ENCODE peak calls at places on chromosomes 5 and 9, in eight cellular contexts. Y is spleen, P is HepG2, J is HCT116, M is body of pancreas, V is A549, N is transverse colon, W is IMR-90. K is an unnamed sample.

GRCh38 chr9:113677569-113677968 is 198.5 kb upstream of the ZNF618 start:
- DNase-seq in W (no peak), M (no peak), P (no peak), N (no peak), J (no peak), Y (no peak), V (no peak), K (no peak)

GRCh38 chr9:26540094-26540493 is 352.5 kb downstream of the CAAP1 start:
- DNase-seq in N (no peak), M (no peak), P (peak; percentile 2), W (no peak), Y (no peak), V (no peak), J (no peak), K (no peak)

GRCh38 chr5:171692106-171692505 is 93.5 kb upstream of the SMIM23 start:
- DNase-seq in W (no peak), P (no peak), N (no peak), M (no peak), J (no peak), V (no peak), Y (no peak), K (no peak)

GRCh38 chr5:75616286-75616810 is 5.1 kb downstream of the ANKDD1B start:
- DNase-seq in V (no peak), M (no peak), N (no peak), J (no peak), W (no peak), Y (no peak), P (no peak), K (no peak)

GRCh38 chr5:123951204-123951977 is 439.4 kb downstream of the CSNK1G3 start:
- DNase-seq in P (no peak), W (peak; percentile 96), N (no peak), Y (no peak), M (no peak), J (peak; percentile 39), V (peak; percentile 14), K (no peak)

GRCh38 chr5:131977212-131977604 is 31.7 kb upstream of the MEIKIN start:
- DNase-seq in P (no peak), W (no peak), Y (no peak), M (no peak), N (no peak), V (no peak), J (no peak), K (no peak)

GRCh38 chr9:107721705-107722245 is 232.2 kb upstream of the KLF4 start:
- DNase-seq in J (no peak), M (no peak), N (no peak), V (no peak), Y (no peak), W (no peak), P (no peak), K (no peak)

GRCh38 chr9:137757613-137758029 is 120.0 kb upstream of the CACNA1B start:
- DNase-seq in V (peak; percentile 26), J (peak; percentile 19), Y (no peak), P (no peak), N (peak; percentile 47), W (peak; percentile 86), M (no peak), K (peak; percentile 73)

GRCh38 chr5:158120760-158121159 is 261.8 kb upstream of the CLINT1 start:
- DNase-seq in M (no peak), J (no peak), N (no peak), W (no peak), Y (no peak), P (no peak), V (no peak), K (no peak)

GRCh38 chr5:90873033-90873517 is 314.5 kb downstream of the ADGRV1 start:
- DNase-seq in Y (no peak), M (peak; percentile 52), J (no peak), V (no peak), W (no peak), N (no peak), P (no peak), K (no peak)

GRCh38 chr5:43236633-43237355 is 44.8 kb downstream of the NIM1K start:
- DNase-seq in Y (no peak), N (no peak), J (no peak), W (no peak), P (no peak), V (no peak), M (no peak), K (no peak)

GRCh38 chr9:21119093-21119770 is 22.4 kb downstream of the IFNW1 start:
- DNase-seq in Y (no peak), N (no peak), M (no peak), P (no peak), V (no peak), J (no peak), W (no peak), K (no peak)

GRCh38 chr9:14678776-14679175 is 14.5 kb downstream of the ZDHHC21 start:
- DNase-seq in Y (no peak), W (no peak), P (no peak), V (no peak), M (no peak), N (no peak), J (no peak), K (no peak)

GRCh38 chr9:89218040-89218928 is 39.7 kb upstream of the SHC3 start:
- DNase-seq in W (no peak), M (no peak), N (no peak), J (no peak), P (no peak), V (no peak), Y (no peak), K (no peak)

GRCh38 chr9:93949073-93949693 is 6.0 kb downstream of the BARX1 start:
- DNase-seq in P (no peak), Y (no peak), M (no peak), N (no peak), V (no peak), J (no peak), W (no peak), K (no peak)
- H3K4me3 ChIP-seq in P (no peak overlapping the region), Y (no peak overlapping the region), M (no peak overlapping the region), N (no peak overlapping the region), V (no peak overlapping the region), J (no peak overlapping the region), W (no peak overlapping the region), K (no peak overlapping the region)

GRCh38 chr5:59042683-59043082 is 459.8 kb downstream of the RAB3C start:
- DNase-seq in N (peak; percentile 21), P (no peak), M (peak; percentile 25), W (no peak), Y (no peak), V (no peak), J (no peak), K (peak; percentile 51)
- H3K27ac ChIP-seq in N (peak overlapping the region; percentile 85), P (no peak overlapping the region), M (no peak overlapping the region), W (no peak overlapping the region), Y (no peak overlapping the region), V (peak overlapping the region; percentile 95), J (no peak overlapping the region), K (no peak overlapping the region)

GRCh38 chr9:121597693-121598166 is 53.7 kb upstream of the DAB2IP start:
- DNase-seq in Y (no peak), M (no peak), P (no peak), J (no peak), N (no peak), V (no peak), W (no peak), K (no peak)

GRCh38 chr9:121601234-121601633 is 50.2 kb upstream of the DAB2IP start:
- DNase-seq in W (no peak), P (peak; percentile 44), J (no peak), V (no peak), M (no peak), N (no peak), Y (no peak), K (no peak)

GRCh38 chr9:121598167-121599000 is 53.0 kb upstream of the DAB2IP start:
- DNase-seq in P (no peak), Y (no peak), M (peak; percentile 87), J (peak; percentile 67), N (peak; percentile 75), W (peak; percentile 86), V (no peak), K (peak; percentile 57)

GRCh38 chr9:121599872-121600585 is 51.4 kb upstream of the DAB2IP start:
- DNase-seq in M (peak; percentile 22), Y (no peak), J (no peak), P (no peak), N (no peak), V (no peak), W (no peak), K (no peak)

DNA sequence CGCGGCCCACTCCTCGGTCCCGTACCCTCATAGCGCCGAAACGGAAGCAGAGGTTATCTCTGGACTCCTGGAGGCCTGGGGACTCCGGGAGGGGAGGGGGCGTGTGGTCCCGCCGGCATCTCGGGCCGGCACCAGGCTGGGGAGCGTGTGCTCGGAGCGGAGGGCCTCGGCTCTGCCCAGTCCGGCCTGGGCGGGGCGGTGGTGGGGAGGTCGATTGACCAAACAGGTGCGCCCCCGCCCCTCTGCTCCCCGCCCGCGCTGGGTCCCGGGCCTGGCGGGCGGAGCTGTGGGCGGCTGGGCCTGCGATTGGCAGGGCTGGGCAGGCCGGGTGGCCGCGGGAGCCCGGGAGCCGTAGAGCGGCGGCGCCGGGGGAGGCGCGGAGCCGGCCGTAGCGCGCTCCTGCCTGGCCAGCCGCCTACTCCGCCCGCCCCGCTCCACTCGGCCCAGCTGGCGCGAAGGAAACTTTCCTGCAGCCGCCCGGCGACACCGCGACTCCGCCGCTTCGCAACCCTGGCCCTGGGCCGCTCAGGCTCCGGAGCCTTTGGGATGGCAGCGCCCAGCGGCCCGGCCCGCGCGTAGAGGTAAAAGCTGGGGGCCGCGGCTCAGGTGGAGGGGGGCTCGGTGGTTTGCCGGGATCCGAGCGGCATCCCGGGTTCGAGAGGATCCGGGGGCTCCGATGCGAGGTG is 52.1 kb upstream of the DAB2IP start:
- DNase-seq in J (peak; percentile 71), P (peak; percentile 64), W (peak; percentile 26), Y (no peak), M (peak; percentile 94), N (peak; percentile 65), V (peak; percentile 64), K (no peak)
- TF ChIP-seq POLR2A in J (no peak), P (no peak), W (no peak), Y (no peak), M (peak; percentile 81), N (no peak), V (peak; percentile 45), K (no peak)

GRCh38 chr5:1876708-1877433 is 5.9 kb downstream of the IRX4 start:
- DNase-seq in V (no peak), P (no peak), N (no peak), J (no peak), W (no peak), M (no peak), Y (no peak), K (no peak)

GRCh38 chr5:1874820-1875219 is 7.9 kb downstream of the IRX4 start:
- DNase-seq in V (no peak), W (no peak), M (no peak), P (no peak), N (no peak), Y (no peak), J (no peak), K (no peak)

GRCh38 chr5:1875843-1876671 is 6.7 kb downstream of the IRX4 start:
- DNase-seq in J (no peak), W (no peak), V (no peak), Y (no peak), N (no peak), M (no peak), P (no peak), K (no peak)

GRCh38 chr5:1874348-1874747 is 8.4 kb downstream of the IRX4 start:
- DNase-seq in J (no peak), V (no peak), N (no peak), Y (no peak), W (no peak), P (no peak), M (no peak), K (no peak)

DNA sequence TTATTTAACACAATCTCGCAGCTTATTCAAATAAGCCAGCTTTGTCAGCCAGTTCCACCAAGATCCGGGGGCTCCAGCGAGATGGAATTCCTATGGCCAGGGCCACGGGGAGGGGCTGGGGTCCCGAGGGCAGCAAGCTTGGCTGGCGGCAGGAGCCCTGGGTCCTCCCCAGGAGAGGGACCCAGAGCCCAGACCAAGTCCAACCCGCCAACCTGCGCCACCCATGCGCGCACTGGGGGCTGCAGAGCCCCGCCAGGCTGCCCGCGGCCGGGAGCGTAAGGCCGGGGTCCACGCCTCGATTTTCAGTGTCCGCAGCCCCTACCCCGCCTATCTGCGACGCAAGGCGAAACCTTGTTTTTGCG is 7.3 kb downstream of the IRX4 start:
- DNase-seq in V (no peak), W (no peak), P (no peak), N (no peak), Y (no peak), M (no peak), J (no peak), K (no peak)
- H3K4me3 ChIP-seq in V (no peak overlapping the region), W (no peak overlapping the region), P (no peak overlapping the region), N (no peak overlapping the region), Y (no peak overlapping the region), M (no peak overlapping the region), J (no peak overlapping the region), K (no peak overlapping the region)

K was measured in Peyer's patch.